ENCODE peak calls at places on chromosomes 5 and 9, in four cellular contexts. Z, V, Q and H are unnamed samples. For H3K4me1, the result is how much of the 10 kb centered on the place peaks cover.

GRCh38 chr9:98808411-98808815 is 943 bp downstream of the GALNT12 start:
- DNase-seq in Z (no peak), V (peak), Q (peak), H (no peak)

GRCh38 chr9:133429641-133430161 is 7.5 kb downstream of the ADAMTS13 start:
- DNase-seq in Z (no peak), V (no peak), Q (no peak), H (no peak)

GRCh38 chr5:16744164-16744880 is 127.5 kb upstream of the RETREG1 start:
- DNase-seq in Z (no peak), V (no peak), Q (no peak), H (no peak)

GRCh38 chr5:131426011-131426410 is 162.2 kb downstream of the CDC42SE2 start:
- DNase-seq in Z (no peak), V (no peak), Q (no peak), H (no peak)

GRCh38 chr5:176831026-176831423 is 20.7 kb downstream of the UNC5A start:
- DNase-seq in Z (no peak), V (no peak), Q (no peak), H (no peak)

GRCh38 chr5:140311011-140311467 is 8.1 kb upstream of the PFDN1 start:
- DNase-seq in Z (no peak), V (peak), Q (peak), H (no peak)

GRCh38 chr9:89185980-89186379 is 7.4 kb upstream of the SHC3 start:
- DNase-seq in Z (no peak), V (no peak), Q (peak), H (peak)

GRCh38 chr5:176429972-176430371 is 13.6 kb upstream of the CLTB start:
- DNase-seq in Z (no peak), V (peak), Q (no peak), H (no peak)

GRCh38 chr9:113152699-113153098 is 1.9 kb downstream of the SLC31A2 start:
- DNase-seq in Z (peak), V (peak), Q (peak), H (no peak)

GRCh38 chr9:112516769-112517168 is 30.1 kb downstream of the KIAA1958 start:
- DNase-seq in Z (no peak), V (no peak), Q (no peak), H (no peak)

GRCh38 chr5:100903036-100903887 is at the start of gene ST8SIA4:
- DNase-seq in Z (no peak), V (peak), Q (peak), H (peak)

GRCh38 chr5:169697518-169697890 is 60.4 kb downstream of the DOCK2 start:
- DNase-seq in Z (no peak), V (no peak), Q (no peak), H (no peak)

GRCh38 chr5:169700611-169701010 is 63.5 kb downstream of the DOCK2 start:
- DNase-seq in Z (no peak), V (no peak), Q (no peak), H (no peak)

GRCh38 chr5:169696621-169697517 is 59.8 kb downstream of the DOCK2 start:
- DNase-seq in Z (no peak), V (no peak), Q (peak), H (no peak)

GRCh38 chr5:169695919-169696490 is 58.9 kb downstream of the DOCK2 start:
- DNase-seq in Z (peak), V (peak), Q (peak), H (no peak)

GRCh38 chr5:169697976-169698375 is 60.9 kb downstream of the DOCK2 start:
- DNase-seq in Z (no peak), V (no peak), Q (no peak), H (no peak)
- H3K4me1 ChIP-seq in Z (under half), V (under half), Q (under half), H (under half)

DNA sequence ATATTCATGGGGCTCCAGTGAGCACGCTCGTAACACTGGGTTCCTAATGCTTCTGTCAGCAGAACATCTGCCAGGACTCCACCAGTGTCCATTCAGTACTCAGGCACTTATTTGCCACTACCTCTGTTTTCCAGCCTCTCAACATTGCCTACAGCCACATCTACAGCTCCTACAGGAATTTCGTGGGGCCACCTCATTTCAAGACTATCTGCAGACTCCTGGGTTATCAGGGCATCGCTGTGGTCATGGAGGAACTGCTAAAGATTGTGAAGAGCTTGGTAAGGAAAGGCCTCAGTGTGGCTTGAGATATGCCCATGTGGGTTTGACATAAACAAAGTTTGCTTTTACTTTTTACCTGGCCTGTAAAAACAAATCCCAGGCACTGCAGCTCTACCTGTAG is 92.9 kb downstream of the CYFIP2 start:
- DNase-seq in Z (no peak), V (no peak), Q (no peak), H (no peak)
- H2AFZ ChIP-seq in Z (no peak), V (no peak), Q (no peak), H (no peak)

DNA sequence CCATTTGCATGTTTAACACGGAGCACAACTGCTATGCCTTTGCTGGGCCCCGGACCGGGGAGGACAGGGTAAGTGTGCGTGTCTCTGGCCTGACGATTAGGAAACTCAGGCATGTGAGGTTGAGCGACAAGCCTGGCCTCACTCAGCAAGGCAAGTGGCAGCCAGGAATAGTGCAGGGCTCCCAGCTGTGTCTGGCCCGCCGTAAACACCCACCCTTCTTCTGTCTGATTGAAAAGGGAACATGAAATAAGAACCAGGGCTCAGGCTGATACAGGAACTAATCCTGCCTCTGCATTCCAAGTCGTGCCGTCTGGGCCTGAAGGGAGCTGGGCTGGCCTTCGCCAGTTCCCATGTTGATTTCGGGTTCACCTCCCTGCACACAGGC is 22.2 kb downstream of the FAM78A start:
- DNase-seq in Z (no peak), V (no peak), Q (no peak), H (no peak)
- H3K4me2 ChIP-seq in Z (no peak), V (no peak), Q (no peak), H (no peak)

DNA sequence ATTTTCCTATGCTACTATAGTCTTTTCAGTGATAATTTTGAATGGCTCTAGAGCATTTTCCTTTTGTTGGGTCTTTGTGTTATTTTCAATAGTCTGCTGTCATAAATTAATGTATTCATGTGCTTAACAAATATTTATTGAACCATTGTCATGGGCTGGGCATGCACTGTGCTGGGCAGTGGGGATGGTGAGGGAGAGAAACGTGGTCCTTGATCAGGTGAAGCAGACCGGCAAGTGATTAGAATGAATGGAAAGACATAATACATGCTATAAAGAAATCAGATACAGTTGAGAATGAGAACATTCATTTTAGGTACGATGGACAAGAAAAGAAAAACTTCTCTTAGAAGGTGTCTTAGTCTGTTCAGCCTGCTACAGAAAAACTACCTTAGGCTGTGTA is 66.1 kb downstream of the KIF4B start:
- DNase-seq in Z (no peak), V (no peak), Q (no peak), H (no peak)
- H3K4me1 ChIP-seq in Z (under half), V (under half), Q (under half), H (under half)